ENCODE peak calls at places on chromosome 15, in ten cellular contexts. One of them, this sample, is unnamed.

GRCh38 chr15:72584006-72584405 is 70.5 kb upstream of the GOLGA6B start:
- DNase-seq in Right ventricle myocardium superior: no peak
- DNase-seq in SW480: no peak
- DNase-seq in psoas muscle: no peak
- DNase-seq in heart left ventricle: no peak
- DNase-seq in NCI-H2107: no peak
- DNase-seq in tibial artery: no peak
- DNase-seq in tibial nerve: no peak
- DNase-seq in stimulated activated CD4-positive, alpha-beta T cell treated with anti-CD3 and anti-CD28 coated beads, Interleukin-4, amount 100 ng/mL, for 48 hours: no peak
- DNase-seq in endothelial cell: no peak
- DNase-seq in this sample: no peak

GRCh38 chr15:56519000-56519399 is 54.1 kb upstream of the MNS1 start:
- DNase-seq in Right ventricle myocardium superior: no peak
- DNase-seq in SW480: no peak
- DNase-seq in psoas muscle: no peak
- DNase-seq in heart left ventricle: no peak
- DNase-seq in NCI-H2107: no peak
- DNase-seq in tibial artery: no peak
- DNase-seq in tibial nerve: no peak
- DNase-seq in stimulated activated CD4-positive, alpha-beta T cell treated with anti-CD3 and anti-CD28 coated beads, Interleukin-4, amount 100 ng/mL, for 48 hours: no peak
- DNase-seq in endothelial cell: no peak
- DNase-seq in this sample: no peak

GRCh38 chr15:69565066-69565465 is 112.4 kb downstream of the RPLP1 start:
- DNase-seq in Right ventricle myocardium superior: no peak
- DNase-seq in SW480: no peak
- DNase-seq in psoas muscle: no peak
- DNase-seq in heart left ventricle: no peak
- DNase-seq in NCI-H2107: no peak
- DNase-seq in tibial artery: no peak
- DNase-seq in tibial nerve: no peak
- DNase-seq in stimulated activated CD4-positive, alpha-beta T cell treated with anti-CD3 and anti-CD28 coated beads, Interleukin-4, amount 100 ng/mL, for 48 hours: no peak
- DNase-seq in endothelial cell: no peak
- DNase-seq in this sample: no peak

GRCh38 chr15:98746375-98746679 is 98.0 kb downstream of the IGF1R start:
- DNase-seq in Right ventricle myocardium superior: no peak
- DNase-seq in SW480: peak
- DNase-seq in psoas muscle: no peak
- DNase-seq in heart left ventricle: no peak
- DNase-seq in NCI-H2107: no peak
- DNase-seq in tibial artery: no peak
- DNase-seq in tibial nerve: no peak
- DNase-seq in stimulated activated CD4-positive, alpha-beta T cell treated with anti-CD3 and anti-CD28 coated beads, Interleukin-4, amount 100 ng/mL, for 48 hours: no peak
- DNase-seq in endothelial cell: no peak
- DNase-seq in this sample: no peak

GRCh38 chr15:64919721-64920120 is 8.0 kb downstream of the ANKDD1A start:
- DNase-seq in Right ventricle myocardium superior: no peak
- DNase-seq in SW480: no peak
- DNase-seq in psoas muscle: no peak
- DNase-seq in heart left ventricle: no peak
- DNase-seq in NCI-H2107: no peak
- DNase-seq in tibial artery: no peak
- DNase-seq in tibial nerve: no peak
- DNase-seq in stimulated activated CD4-positive, alpha-beta T cell treated with anti-CD3 and anti-CD28 coated beads, Interleukin-4, amount 100 ng/mL, for 48 hours: no peak
- DNase-seq in endothelial cell: no peak
- DNase-seq in this sample: no peak

GRCh38 chr15:84871428-84871985 is 13.0 kb upstream of the SLC28A1 start:
- DNase-seq in Right ventricle myocardium superior: no peak
- DNase-seq in SW480: no peak
- DNase-seq in psoas muscle: no peak
- DNase-seq in heart left ventricle: no peak
- DNase-seq in NCI-H2107: no peak
- DNase-seq in tibial artery: no peak
- DNase-seq in tibial nerve: no peak
- DNase-seq in stimulated activated CD4-positive, alpha-beta T cell treated with anti-CD3 and anti-CD28 coated beads, Interleukin-4, amount 100 ng/mL, for 48 hours: no peak
- DNase-seq in endothelial cell: no peak
- DNase-seq in this sample: no peak

GRCh38 chr15:85947936-85948335 is 131.7 kb upstream of the AGBL1 start:
- DNase-seq in Right ventricle myocardium superior: no peak
- DNase-seq in SW480: no peak
- DNase-seq in psoas muscle: no peak
- DNase-seq in heart left ventricle: no peak
- DNase-seq in NCI-H2107: no peak
- DNase-seq in tibial artery: no peak
- DNase-seq in tibial nerve: no peak
- DNase-seq in stimulated activated CD4-positive, alpha-beta T cell treated with anti-CD3 and anti-CD28 coated beads, Interleukin-4, amount 100 ng/mL, for 48 hours: no peak
- DNase-seq in endothelial cell: no peak
- DNase-seq in this sample: no peak

GRCh38 chr15:76533060-76533955 is 196.7 kb downstream of the ISL2 start:
- DNase-seq in Right ventricle myocardium superior: no peak
- DNase-seq in SW480: no peak
- DNase-seq in psoas muscle: no peak
- DNase-seq in heart left ventricle: no peak
- DNase-seq in NCI-H2107: no peak
- DNase-seq in tibial artery: no peak
- DNase-seq in tibial nerve: no peak
- DNase-seq in stimulated activated CD4-positive, alpha-beta T cell treated with anti-CD3 and anti-CD28 coated beads, Interleukin-4, amount 100 ng/mL, for 48 hours: no peak
- DNase-seq in endothelial cell: no peak
- DNase-seq in this sample: no peak

GRCh38 chr15:85000189-85000864 is 18.7 kb downstream of the PDE8A start:
- DNase-seq in Right ventricle myocardium superior: no peak
- DNase-seq in SW480: no peak
- DNase-seq in psoas muscle: no peak
- DNase-seq in heart left ventricle: no peak
- DNase-seq in NCI-H2107: no peak
- DNase-seq in tibial artery: no peak
- DNase-seq in tibial nerve: no peak
- DNase-seq in stimulated activated CD4-positive, alpha-beta T cell treated with anti-CD3 and anti-CD28 coated beads, Interleukin-4, amount 100 ng/mL, for 48 hours: no peak
- DNase-seq in endothelial cell: no peak
- DNase-seq in this sample: no peak

GRCh38 chr15:99481831-99482230 is 84.0 kb upstream of the MEF2A start:
- DNase-seq in Right ventricle myocardium superior: no peak
- DNase-seq in SW480: no peak
- DNase-seq in psoas muscle: no peak
- DNase-seq in heart left ventricle: no peak
- DNase-seq in NCI-H2107: no peak
- DNase-seq in tibial artery: no peak
- DNase-seq in tibial nerve: no peak
- DNase-seq in stimulated activated CD4-positive, alpha-beta T cell treated with anti-CD3 and anti-CD28 coated beads, Interleukin-4, amount 100 ng/mL, for 48 hours: no peak
- DNase-seq in endothelial cell: no peak
- DNase-seq in this sample: no peak

GRCh38 chr15:39199076-39199475 is 381.8 kb upstream of the THBS1 start:
- DNase-seq in Right ventricle myocardium superior: no peak
- DNase-seq in SW480: no peak
- DNase-seq in psoas muscle: no peak
- DNase-seq in heart left ventricle: peak
- DNase-seq in NCI-H2107: no peak
- DNase-seq in tibial artery: no peak
- DNase-seq in tibial nerve: no peak
- DNase-seq in stimulated activated CD4-positive, alpha-beta T cell treated with anti-CD3 and anti-CD28 coated beads, Interleukin-4, amount 100 ng/mL, for 48 hours: no peak
- DNase-seq in endothelial cell: no peak
- DNase-seq in this sample: no peak

GRCh38 chr15:92921215-92922131 is 21.3 kb downstream of the CHD2 start:
- DNase-seq in Right ventricle myocardium superior: no peak
- DNase-seq in SW480: peak
- DNase-seq in psoas muscle: no peak
- DNase-seq in heart left ventricle: no peak
- DNase-seq in NCI-H2107: no peak
- DNase-seq in tibial artery: no peak
- DNase-seq in tibial nerve: no peak
- DNase-seq in stimulated activated CD4-positive, alpha-beta T cell treated with anti-CD3 and anti-CD28 coated beads, Interleukin-4, amount 100 ng/mL, for 48 hours: no peak
- DNase-seq in endothelial cell: no peak
- DNase-seq in this sample: no peak

GRCh38 chr15:52788099-52788986 is 1.8 kb downstream of the ONECUT1 start:
- DNase-seq in Right ventricle myocardium superior: no peak
- DNase-seq in SW480: no peak
- DNase-seq in psoas muscle: no peak
- DNase-seq in heart left ventricle: no peak
- DNase-seq in NCI-H2107: no peak
- DNase-seq in tibial artery: no peak
- DNase-seq in tibial nerve: no peak
- DNase-seq in stimulated activated CD4-positive, alpha-beta T cell treated with anti-CD3 and anti-CD28 coated beads, Interleukin-4, amount 100 ng/mL, for 48 hours: no peak
- DNase-seq in endothelial cell: no peak
- DNase-seq in this sample: no peak

GRCh38 chr15:83092309-83092976 is 15.0 kb upstream of the TM6SF1 start:
- DNase-seq in Right ventricle myocardium superior: peak
- DNase-seq in SW480: no peak
- DNase-seq in psoas muscle: no peak
- DNase-seq in heart left ventricle: no peak
- DNase-seq in NCI-H2107: no peak
- DNase-seq in tibial artery: peak
- DNase-seq in tibial nerve: peak
- DNase-seq in stimulated activated CD4-positive, alpha-beta T cell treated with anti-CD3 and anti-CD28 coated beads, Interleukin-4, amount 100 ng/mL, for 48 hours: no peak
- DNase-seq in endothelial cell: peak
- DNase-seq in this sample: no peak

GRCh38 chr15:100818927-100819326 is 60.7 kb upstream of the ALDH1A3 start:
- DNase-seq in Right ventricle myocardium superior: no peak
- DNase-seq in SW480: no peak
- DNase-seq in psoas muscle: no peak
- DNase-seq in heart left ventricle: no peak
- DNase-seq in NCI-H2107: no peak
- DNase-seq in tibial artery: no peak
- DNase-seq in tibial nerve: no peak
- DNase-seq in stimulated activated CD4-positive, alpha-beta T cell treated with anti-CD3 and anti-CD28 coated beads, Interleukin-4, amount 100 ng/mL, for 48 hours: no peak
- DNase-seq in endothelial cell: no peak
- DNase-seq in this sample: no peak

GRCh38 chr15:98612490-98613110 is 35.7 kb upstream of the IGF1R start:
- DNase-seq in Right ventricle myocardium superior: no peak
- DNase-seq in SW480: no peak
- DNase-seq in psoas muscle: no peak
- DNase-seq in heart left ventricle: no peak
- DNase-seq in NCI-H2107: no peak
- DNase-seq in tibial artery: no peak
- DNase-seq in tibial nerve: no peak
- DNase-seq in stimulated activated CD4-positive, alpha-beta T cell treated with anti-CD3 and anti-CD28 coated beads, Interleukin-4, amount 100 ng/mL, for 48 hours: no peak
- DNase-seq in endothelial cell: no peak
- DNase-seq in this sample: no peak

GRCh38 chr15:69751147-69751546 is 298.5 kb downstream of the RPLP1 start:
- DNase-seq in Right ventricle myocardium superior: no peak
- DNase-seq in SW480: no peak
- DNase-seq in psoas muscle: no peak
- DNase-seq in heart left ventricle: no peak
- DNase-seq in NCI-H2107: no peak
- DNase-seq in tibial artery: no peak
- DNase-seq in tibial nerve: no peak
- DNase-seq in stimulated activated CD4-positive, alpha-beta T cell treated with anti-CD3 and anti-CD28 coated beads, Interleukin-4, amount 100 ng/mL, for 48 hours: no peak
- DNase-seq in endothelial cell: no peak
- DNase-seq in this sample: no peak

GRCh38 chr15:48510976-48511375 is 134.5 kb downstream of the FBN1 start:
- DNase-seq in Right ventricle myocardium superior: no peak
- DNase-seq in SW480: no peak
- DNase-seq in psoas muscle: no peak
- DNase-seq in heart left ventricle: no peak
- DNase-seq in NCI-H2107: no peak
- DNase-seq in tibial artery: peak
- DNase-seq in tibial nerve: peak
- DNase-seq in stimulated activated CD4-positive, alpha-beta T cell treated with anti-CD3 and anti-CD28 coated beads, Interleukin-4, amount 100 ng/mL, for 48 hours: no peak
- DNase-seq in endothelial cell: no peak
- DNase-seq in this sample: no peak

GRCh38 chr15:95922431-95922830 is 408.1 kb upstream of the NR2F2 start:
- DNase-seq in Right ventricle myocardium superior: no peak
- DNase-seq in SW480: peak
- DNase-seq in psoas muscle: no peak
- DNase-seq in heart left ventricle: no peak
- DNase-seq in NCI-H2107: no peak
- DNase-seq in tibial artery: no peak
- DNase-seq in tibial nerve: no peak
- DNase-seq in stimulated activated CD4-positive, alpha-beta T cell treated with anti-CD3 and anti-CD28 coated beads, Interleukin-4, amount 100 ng/mL, for 48 hours: no peak
- DNase-seq in endothelial cell: no peak
- DNase-seq in this sample: no peak

GRCh38 chr15:69090197-69090948 is 70.1 kb upstream of the GLCE start:
- DNase-seq in Right ventricle myocardium superior: no peak
- DNase-seq in SW480: no peak
- DNase-seq in psoas muscle: no peak
- DNase-seq in heart left ventricle: no peak
- DNase-seq in NCI-H2107: no peak
- DNase-seq in tibial artery: no peak
- DNase-seq in tibial nerve: no peak
- DNase-seq in stimulated activated CD4-positive, alpha-beta T cell treated with anti-CD3 and anti-CD28 coated beads, Interleukin-4, amount 100 ng/mL, for 48 hours: no peak
- DNase-seq in endothelial cell: no peak
- DNase-seq in this sample: no peak

GRCh38 chr15:31032959-31033358 is 41.5 kb upstream of the MTMR10 start:
- DNase-seq in Right ventricle myocardium superior: no peak
- DNase-seq in SW480: no peak
- DNase-seq in psoas muscle: no peak
- DNase-seq in heart left ventricle: no peak
- DNase-seq in NCI-H2107: no peak
- DNase-seq in tibial artery: no peak
- DNase-seq in tibial nerve: no peak
- DNase-seq in stimulated activated CD4-positive, alpha-beta T cell treated with anti-CD3 and anti-CD28 coated beads, Interleukin-4, amount 100 ng/mL, for 48 hours: no peak
- DNase-seq in endothelial cell: no peak
- DNase-seq in this sample: no peak

GRCh38 chr15:43243246-43243645 is 22.4 kb upstream of the EPB42 start:
- DNase-seq in Right ventricle myocardium superior: no peak
- DNase-seq in SW480: no peak
- DNase-seq in psoas muscle: no peak
- DNase-seq in heart left ventricle: no peak
- DNase-seq in NCI-H2107: no peak
- DNase-seq in tibial artery: no peak
- DNase-seq in tibial nerve: no peak
- DNase-seq in stimulated activated CD4-positive, alpha-beta T cell treated with anti-CD3 and anti-CD28 coated beads, Interleukin-4, amount 100 ng/mL, for 48 hours: no peak
- DNase-seq in endothelial cell: no peak
- DNase-seq in this sample: no peak

GRCh38 chr15:44695274-44695673 is 15.8 kb downstream of the PATL2 start:
- DNase-seq in Right ventricle myocardium superior: no peak
- DNase-seq in SW480: no peak
- DNase-seq in psoas muscle: no peak
- DNase-seq in heart left ventricle: no peak
- DNase-seq in NCI-H2107: no peak
- DNase-seq in tibial artery: no peak
- DNase-seq in tibial nerve: no peak
- DNase-seq in stimulated activated CD4-positive, alpha-beta T cell treated with anti-CD3 and anti-CD28 coated beads, Interleukin-4, amount 100 ng/mL, for 48 hours: no peak
- DNase-seq in endothelial cell: no peak
- DNase-seq in this sample: no peak

GRCh38 chr15:47756872-47757271 is 39.6 kb downstream of the SEMA6D start:
- DNase-seq in Right ventricle myocardium superior: no peak
- DNase-seq in SW480: no peak
- DNase-seq in psoas muscle: peak
- DNase-seq in heart left ventricle: no peak
- DNase-seq in NCI-H2107: no peak
- DNase-seq in tibial artery: no peak
- DNase-seq in tibial nerve: no peak
- DNase-seq in stimulated activated CD4-positive, alpha-beta T cell treated with anti-CD3 and anti-CD28 coated beads, Interleukin-4, amount 100 ng/mL, for 48 hours: no peak
- DNase-seq in endothelial cell: no peak
- DNase-seq in this sample: no peak

GRCh38 chr15:43210807-43211206 is 10.0 kb downstream of the EPB42 start:
- DNase-seq in Right ventricle myocardium superior: no peak
- DNase-seq in SW480: no peak
- DNase-seq in psoas muscle: no peak
- DNase-seq in heart left ventricle: no peak
- DNase-seq in NCI-H2107: no peak
- DNase-seq in tibial artery: no peak
- DNase-seq in tibial nerve: no peak
- DNase-seq in stimulated activated CD4-positive, alpha-beta T cell treated with anti-CD3 and anti-CD28 coated beads, Interleukin-4, amount 100 ng/mL, for 48 hours: no peak
- DNase-seq in endothelial cell: no peak
- DNase-seq in this sample: no peak

GRCh38 chr15:89528757-89529352 is 32.5 kb upstream of the RHCG start:
- DNase-seq in Right ventricle myocardium superior: no peak
- DNase-seq in SW480: no peak
- DNase-seq in psoas muscle: no peak
- DNase-seq in heart left ventricle: no peak
- DNase-seq in NCI-H2107: no peak
- DNase-seq in tibial artery: no peak
- DNase-seq in tibial nerve: no peak
- DNase-seq in stimulated activated CD4-positive, alpha-beta T cell treated with anti-CD3 and anti-CD28 coated beads, Interleukin-4, amount 100 ng/mL, for 48 hours: no peak
- DNase-seq in endothelial cell: no peak
- DNase-seq in this sample: no peak

GRCh38 chr15:78988361-78988911 is 43.6 kb upstream of the CTSH start:
- DNase-seq in Right ventricle myocardium superior: peak
- DNase-seq in SW480: peak
- DNase-seq in psoas muscle: peak
- DNase-seq in heart left ventricle: peak
- DNase-seq in NCI-H2107: no peak
- DNase-seq in tibial artery: peak
- DNase-seq in tibial nerve: peak
- DNase-seq in stimulated activated CD4-positive, alpha-beta T cell treated with anti-CD3 and anti-CD28 coated beads, Interleukin-4, amount 100 ng/mL, for 48 hours: no peak
- DNase-seq in endothelial cell: no peak
- DNase-seq in this sample: peak

GRCh38 chr15:80780416-80781221 is 1.4 kb downstream of the CEMIP start:
- DNase-seq in Right ventricle myocardium superior: peak
- DNase-seq in SW480: peak
- DNase-seq in psoas muscle: peak
- DNase-seq in heart left ventricle: peak
- DNase-seq in NCI-H2107: no peak
- DNase-seq in tibial artery: no peak
- DNase-seq in tibial nerve: no peak
- DNase-seq in stimulated activated CD4-positive, alpha-beta T cell treated with anti-CD3 and anti-CD28 coated beads, Interleukin-4, amount 100 ng/mL, for 48 hours: no peak
- DNase-seq in endothelial cell: peak
- DNase-seq in this sample: peak

This sample was measured in ureter.